ENCODE peak calls at places on chromosomes 4 and X, in seven cellular contexts. One of them, this sample, is unnamed.

GRCh38 chr4:125689839-125690238 is 375.1 kb downstream of the FAT4 start:
- DNase-seq in GM20000: no peak
- DNase-seq in CD8-positive, alpha-beta T cell: no peak
- DNase-seq in mammary epithelial cell: no peak
- DNase-seq in HFFc6: no peak
- DNase-seq in endodermal cell: no peak
- DNase-seq in neural crest cell: no peak
- DNase-seq in this sample: no peak

GRCh38 chr4:6123541-6123940 is 76.8 kb downstream of the JAKMIP1 start:
- DNase-seq in GM20000: no peak
- DNase-seq in CD8-positive, alpha-beta T cell: no peak
- DNase-seq in mammary epithelial cell: no peak
- DNase-seq in HFFc6: no peak
- DNase-seq in endodermal cell: peak
- DNase-seq in neural crest cell: no peak
- DNase-seq in this sample: no peak

GRCh38 chr4:152575533-152575932 is 39.6 kb upstream of the FBXW7 start:
- DNase-seq in GM20000: no peak
- DNase-seq in CD8-positive, alpha-beta T cell: no peak
- DNase-seq in mammary epithelial cell: no peak
- DNase-seq in HFFc6: no peak
- DNase-seq in endodermal cell: no peak
- DNase-seq in neural crest cell: no peak
- DNase-seq in this sample: no peak

GRCh38 chr4:110184791-110185155 is 13.6 kb downstream of the ELOVL6 start:
- DNase-seq in GM20000: no peak
- DNase-seq in CD8-positive, alpha-beta T cell: no peak
- DNase-seq in mammary epithelial cell: no peak
- DNase-seq in HFFc6: no peak
- DNase-seq in endodermal cell: no peak
- DNase-seq in neural crest cell: no peak
- DNase-seq in this sample: no peak

GRCh38 chr4:90171491-90171890 is 44.3 kb downstream of the CCSER1 start:
- DNase-seq in GM20000: no peak
- DNase-seq in CD8-positive, alpha-beta T cell: no peak
- DNase-seq in mammary epithelial cell: no peak
- DNase-seq in HFFc6: no peak
- DNase-seq in endodermal cell: no peak
- DNase-seq in neural crest cell: no peak
- DNase-seq in this sample: no peak

GRCh38 chr4:142156246-142156645 is 519.9 kb downstream of the IL15 start:
- DNase-seq in GM20000: no peak
- DNase-seq in CD8-positive, alpha-beta T cell: no peak
- DNase-seq in mammary epithelial cell: no peak
- DNase-seq in HFFc6: no peak
- DNase-seq in endodermal cell: no peak
- DNase-seq in neural crest cell: no peak
- DNase-seq in this sample: no peak

GRCh38 chr4:70197842-70198241 is 2.3 kb downstream of the ODAM start:
- DNase-seq in GM20000: no peak
- DNase-seq in CD8-positive, alpha-beta T cell: no peak
- DNase-seq in mammary epithelial cell: no peak
- DNase-seq in HFFc6: no peak
- DNase-seq in endodermal cell: peak
- DNase-seq in neural crest cell: no peak
- DNase-seq in this sample: no peak

GRCh38 chrX:119189586-119189985 is 46.5 kb upstream of the PGRMC1 start:
- DNase-seq in GM20000: no peak
- DNase-seq in CD8-positive, alpha-beta T cell: no peak
- DNase-seq in mammary epithelial cell: no peak
- DNase-seq in HFFc6: no peak
- DNase-seq in endodermal cell: no peak
- DNase-seq in neural crest cell: no peak
- DNase-seq in this sample: no peak

GRCh38 chr4:146637853-146638800 is 566 bp upstream of the POU4F2 start:
- DNase-seq in GM20000: no peak
- DNase-seq in CD8-positive, alpha-beta T cell: no peak
- DNase-seq in mammary epithelial cell: no peak
- DNase-seq in HFFc6: no peak
- DNase-seq in endodermal cell: peak
- DNase-seq in neural crest cell: no peak
- DNase-seq in this sample: no peak

DNA sequence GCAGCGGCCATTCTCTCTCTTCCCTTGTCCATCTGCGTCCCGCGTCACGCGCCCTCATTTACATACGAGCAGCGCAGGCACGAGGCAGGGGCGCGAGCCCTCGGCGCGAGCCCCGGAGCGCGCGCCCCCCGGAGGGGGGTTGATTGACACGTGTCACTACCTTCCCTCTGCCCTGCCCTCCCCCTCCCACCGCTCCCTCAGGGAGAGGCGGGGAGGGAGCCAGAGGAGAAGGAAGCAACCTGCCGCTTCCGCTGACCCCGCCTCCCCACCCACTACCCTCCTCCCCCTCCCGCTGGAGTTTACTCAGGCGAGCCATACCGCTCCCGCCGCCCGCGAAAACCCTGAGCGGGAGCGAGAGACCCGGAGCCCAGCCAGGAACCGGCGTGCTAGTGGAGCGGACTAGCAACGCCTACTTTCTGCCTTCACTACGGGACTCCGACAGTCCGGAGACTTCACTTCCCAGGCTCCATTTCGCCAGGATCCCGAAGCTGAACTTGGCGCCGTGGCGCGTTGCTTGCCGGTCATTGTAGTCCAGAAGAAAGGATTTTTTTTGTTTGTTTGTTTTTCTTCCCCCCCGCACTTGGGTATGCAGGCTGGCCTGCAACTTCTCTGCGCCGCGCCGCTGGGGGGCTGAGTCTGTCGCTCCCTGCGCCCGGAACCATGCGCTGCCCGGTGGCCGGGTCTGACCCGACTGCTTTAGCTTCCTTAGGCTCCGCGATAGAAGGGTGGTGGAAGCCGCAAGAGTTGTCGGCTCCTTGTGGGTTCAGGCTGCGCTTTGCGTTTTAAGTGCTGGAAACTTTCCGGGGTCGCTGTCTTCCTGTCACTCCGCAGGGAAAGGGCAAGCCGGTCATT is at the start of gene LCORL:
- DNase-seq in GM20000: peak
- DNase-seq in CD8-positive, alpha-beta T cell: peak
- DNase-seq in mammary epithelial cell: peak
- DNase-seq in HFFc6: peak
- DNase-seq in endodermal cell: peak
- DNase-seq in neural crest cell: peak
- DNase-seq in this sample: peak
- TF ChIP-seq CTCF in GM20000: no peak
- TF ChIP-seq CTCF in CD8-positive, alpha-beta T cell: no peak
- TF ChIP-seq CTCF in mammary epithelial cell: no peak
- TF ChIP-seq CTCF in HFFc6: peak
- TF ChIP-seq CTCF in endodermal cell: peak
- TF ChIP-seq CTCF in neural crest cell: peak
- TF ChIP-seq CTCF in this sample: no peak

GRCh38 chrX:153648358-153649177 is 1.6 kb downstream of the DUSP9 start:
- DNase-seq in GM20000: peak
- DNase-seq in CD8-positive, alpha-beta T cell: peak
- DNase-seq in mammary epithelial cell: no peak
- DNase-seq in HFFc6: no peak
- DNase-seq in endodermal cell: peak
- DNase-seq in neural crest cell: no peak
- DNase-seq in this sample: no peak

GRCh38 chrX:153649915-153650782 is 3.1 kb downstream of the DUSP9 start:
- DNase-seq in GM20000: peak
- DNase-seq in CD8-positive, alpha-beta T cell: peak
- DNase-seq in mammary epithelial cell: no peak
- DNase-seq in HFFc6: no peak
- DNase-seq in endodermal cell: peak
- DNase-seq in neural crest cell: no peak
- DNase-seq in this sample: no peak

GRCh38 chrX:153647461-153648357 is 706 bp downstream of the DUSP9 start:
- DNase-seq in GM20000: peak
- DNase-seq in CD8-positive, alpha-beta T cell: peak
- DNase-seq in mammary epithelial cell: no peak
- DNase-seq in HFFc6: no peak
- DNase-seq in endodermal cell: peak
- DNase-seq in neural crest cell: no peak
- DNase-seq in this sample: no peak

GRCh38 chrX:153650959-153651358 is 4.0 kb downstream of the DUSP9 start:
- DNase-seq in GM20000: no peak
- DNase-seq in CD8-positive, alpha-beta T cell: no peak
- DNase-seq in mammary epithelial cell: no peak
- DNase-seq in HFFc6: no peak
- DNase-seq in endodermal cell: peak
- DNase-seq in neural crest cell: no peak
- DNase-seq in this sample: no peak

DNA sequence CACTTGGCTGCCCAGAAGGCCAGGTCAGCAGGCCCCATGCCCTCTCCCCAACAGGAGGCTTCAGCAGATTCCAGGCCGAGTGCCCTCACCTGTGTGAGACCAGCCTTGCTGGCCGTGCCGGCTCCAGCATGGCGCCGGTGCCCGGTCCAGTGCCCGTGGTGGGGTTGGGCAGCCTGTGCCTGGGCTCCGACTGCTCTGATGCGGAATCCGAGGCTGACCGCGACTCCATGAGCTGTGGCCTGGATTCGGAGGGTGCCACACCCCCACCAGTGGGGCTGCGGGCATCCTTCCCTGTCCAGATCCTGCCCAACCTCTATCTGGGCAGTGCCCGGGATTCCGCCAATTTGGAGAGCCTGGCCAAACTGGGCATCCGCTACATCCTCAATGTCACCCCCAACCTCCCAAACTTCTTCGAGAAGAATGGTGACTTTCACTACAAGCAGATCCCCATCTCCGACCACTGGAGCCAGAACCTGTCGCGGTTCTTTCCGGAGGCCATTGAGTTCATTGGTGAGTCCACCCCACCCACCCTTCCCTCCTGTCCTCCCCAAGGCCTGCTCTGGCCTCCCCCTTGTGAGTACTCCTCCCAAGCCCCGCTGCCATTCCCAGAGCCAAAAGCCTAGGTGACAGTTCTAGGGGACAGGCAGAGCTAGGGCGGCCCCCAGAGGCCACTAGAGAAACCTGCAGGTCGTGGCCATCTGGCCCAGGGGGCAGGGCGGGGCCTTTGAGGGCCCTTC is 2.3 kb downstream of the DUSP9 start:
- DNase-seq in GM20000: peak
- DNase-seq in CD8-positive, alpha-beta T cell: peak
- DNase-seq in mammary epithelial cell: no peak
- DNase-seq in HFFc6: no peak
- DNase-seq in endodermal cell: peak
- DNase-seq in neural crest cell: no peak
- DNase-seq in this sample: no peak
- TF ChIP-seq CTCF in GM20000: peak
- TF ChIP-seq CTCF in CD8-positive, alpha-beta T cell: peak
- TF ChIP-seq CTCF in mammary epithelial cell: no peak
- TF ChIP-seq CTCF in HFFc6: peak
- TF ChIP-seq CTCF in endodermal cell: peak
- TF ChIP-seq CTCF in neural crest cell: peak
- TF ChIP-seq CTCF in this sample: no peak

DNA sequence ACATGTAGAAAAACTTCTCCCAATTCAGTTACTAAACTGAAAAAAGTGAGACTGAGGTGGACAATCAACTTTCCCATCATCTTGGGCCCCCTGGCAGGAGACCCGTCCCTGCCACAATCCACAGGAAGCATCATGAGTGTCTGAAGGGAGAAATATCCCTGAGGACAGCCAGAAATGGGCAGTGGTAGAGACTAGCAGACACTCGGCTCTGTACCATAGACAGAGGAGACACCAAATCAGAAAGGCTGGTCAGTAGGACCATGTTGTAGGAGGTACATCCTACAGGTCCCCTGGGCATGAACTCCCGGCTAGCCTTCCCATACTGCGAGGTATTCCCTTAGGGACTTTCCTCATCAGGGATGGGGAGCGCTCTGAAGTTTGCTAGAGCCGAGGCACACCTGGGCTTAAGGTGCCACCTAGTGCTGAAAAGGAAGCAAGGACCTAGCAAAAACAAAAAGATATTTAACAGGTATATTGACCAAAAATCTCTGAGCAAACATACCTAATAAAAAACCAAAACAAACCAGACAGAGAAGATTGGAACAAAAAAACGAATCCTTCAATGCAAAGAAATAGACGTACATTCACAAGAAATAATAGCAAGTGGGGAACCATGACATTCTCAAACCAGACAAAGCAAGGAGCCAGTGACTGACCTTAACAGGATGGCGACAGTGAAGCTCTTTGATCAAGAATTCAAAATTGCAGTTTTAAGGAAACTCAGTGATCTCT is 55.6 kb downstream of the HAUS3 start:
- DNase-seq in GM20000: no peak
- DNase-seq in CD8-positive, alpha-beta T cell: no peak
- DNase-seq in mammary epithelial cell: peak
- DNase-seq in HFFc6: peak
- DNase-seq in endodermal cell: peak
- DNase-seq in neural crest cell: no peak
- DNase-seq in this sample: no peak
- TF ChIP-seq CTCF in GM20000: no peak
- TF ChIP-seq CTCF in CD8-positive, alpha-beta T cell: no peak
- TF ChIP-seq CTCF in mammary epithelial cell: peak
- TF ChIP-seq CTCF in HFFc6: peak
- TF ChIP-seq CTCF in endodermal cell: peak
- TF ChIP-seq CTCF in neural crest cell: peak
- TF ChIP-seq CTCF in this sample: no peak

DNA sequence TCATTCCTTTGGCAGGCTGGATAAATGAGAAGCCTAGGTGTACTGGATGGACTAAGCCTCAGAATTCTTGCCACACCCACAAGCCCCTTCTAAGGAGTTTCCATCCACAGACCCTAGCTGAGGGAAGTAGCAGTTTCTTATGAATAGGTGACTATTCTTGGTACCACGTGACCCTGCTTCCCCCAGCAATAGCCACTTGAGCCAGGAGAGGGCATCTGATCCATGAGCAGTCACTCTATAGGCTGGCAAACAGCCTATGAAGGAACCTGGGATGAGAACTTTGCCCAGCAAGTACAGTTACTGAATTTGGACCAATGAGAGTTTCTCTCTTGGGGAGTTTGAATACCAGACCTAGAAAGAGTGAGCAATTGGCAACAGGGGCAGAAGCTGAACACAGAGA is 84.0 kb downstream of the RTL9 start:
- DNase-seq in GM20000: peak
- DNase-seq in CD8-positive, alpha-beta T cell: no peak
- DNase-seq in mammary epithelial cell: peak
- DNase-seq in HFFc6: peak
- DNase-seq in endodermal cell: peak
- DNase-seq in neural crest cell: no peak
- DNase-seq in this sample: no peak
- TF ChIP-seq CTCF in GM20000: no peak
- TF ChIP-seq CTCF in CD8-positive, alpha-beta T cell: no peak
- TF ChIP-seq CTCF in mammary epithelial cell: peak
- TF ChIP-seq CTCF in HFFc6: peak
- TF ChIP-seq CTCF in endodermal cell: peak
- TF ChIP-seq CTCF in neural crest cell: peak
- TF ChIP-seq CTCF in this sample: no peak

DNA sequence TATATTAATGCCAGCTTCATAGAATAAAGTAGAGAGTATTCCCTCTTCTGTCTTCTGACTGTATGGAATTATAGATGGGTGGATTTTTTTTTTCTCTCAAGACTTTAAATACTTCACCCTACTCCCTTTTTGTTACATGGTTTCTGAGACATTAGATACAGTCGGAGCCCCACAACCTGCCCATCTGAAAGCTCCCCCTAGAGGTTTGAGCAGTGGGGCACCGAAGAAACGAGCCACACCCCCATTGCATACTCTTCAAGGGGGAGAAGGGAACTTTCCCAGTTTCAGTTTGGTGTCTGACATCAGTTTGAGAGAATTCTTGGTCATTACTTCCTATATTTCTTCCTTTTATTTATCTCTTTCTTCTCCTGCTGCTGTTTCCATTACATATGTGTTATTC is 437.6 kb upstream of the AGA start:
- DNase-seq in GM20000: no peak
- DNase-seq in CD8-positive, alpha-beta T cell: no peak
- DNase-seq in mammary epithelial cell: peak
- DNase-seq in HFFc6: no peak
- DNase-seq in endodermal cell: peak
- DNase-seq in neural crest cell: no peak
- DNase-seq in this sample: no peak
- TF ChIP-seq CTCF in GM20000: no peak
- TF ChIP-seq CTCF in CD8-positive, alpha-beta T cell: no peak
- TF ChIP-seq CTCF in mammary epithelial cell: peak
- TF ChIP-seq CTCF in HFFc6: peak
- TF ChIP-seq CTCF in endodermal cell: peak
- TF ChIP-seq CTCF in neural crest cell: no peak
- TF ChIP-seq CTCF in this sample: no peak